ENCODE peak calls at places on chromosomes 2 and 18, in five cellular contexts. M is anterior cingulate cortex, G is naive B cell, V is lower leg skin, L is globus pallidus. A is an unnamed sample.

GRCh38 chr18:56702946-56703345 is 51.8 kb downstream of the WDR7 start:
- DNase-seq in L (peak), G (peak), V (no peak), M (no peak), A (no peak)

GRCh38 chr2:33291278-33292013 is 185.0 kb upstream of the RASGRP3 start:
- DNase-seq in L (no peak), M (no peak), G (no peak), V (no peak), A (peak)

GRCh38 chr2:157441072-157441454 is 2.8 kb downstream of the CYTIP start:
- DNase-seq in M (no peak), V (no peak), L (no peak), G (peak), A (no peak)

GRCh38 chr2:216211614-216212013 is 102.5 kb downstream of the XRCC5 start:
- DNase-seq in M (no peak), G (no peak), V (no peak), L (no peak), A (no peak)

GRCh38 chr2:144126302-144126701 is 393.6 kb downstream of the ZEB2 start:
- DNase-seq in L (no peak), M (no peak), G (no peak), V (no peak), A (no peak)

GRCh38 chr18:74869904-74870863 is 272.5 kb downstream of the ZNF407 start:
- DNase-seq in M (no peak), G (no peak), V (no peak), L (no peak), A (no peak)

GRCh38 chr18:10453885-10454772 is at the start of gene APCDD1:
- DNase-seq in L (peak), M (peak), V (peak), G (peak), A (peak)

GRCh38 chr18:74665905-74666304 is 68.2 kb downstream of the ZNF407 start:
- DNase-seq in V (no peak), L (no peak), M (no peak), G (no peak), A (no peak)

GRCh38 chr2:187506416-187506815 is 47.8 kb downstream of the TFPI start:
- DNase-seq in M (no peak), L (no peak), G (no peak), V (no peak), A (no peak)

GRCh38 chr18:12811191-12811950 is 72.7 kb downstream of the PTPN2 start:
- DNase-seq in L (no peak), G (no peak), M (no peak), V (no peak), A (no peak)

GRCh38 chr18:26425148-26425531 is 123.2 kb downstream of the KCTD1 start:
- DNase-seq in G (no peak), V (no peak), M (no peak), L (no peak), A (no peak)

GRCh38 chr2:148947299-148947698 is 72.3 kb downstream of the KIF5C start:
- DNase-seq in M (no peak), V (no peak), L (no peak), G (no peak), A (no peak)

GRCh38 chr18:49861659-49862058 is 48.3 kb upstream of the ACAA2 start:
- DNase-seq in L (no peak), V (no peak), M (no peak), G (no peak), A (no peak)

GRCh38 chr2:116413659-116414058 is 1400.8 kb upstream of the DDX18 start:
- DNase-seq in L (no peak), M (no peak), G (no peak), V (no peak), A (no peak)

GRCh38 chr2:16324544-16324937 is 341.1 kb downstream of the CYRIA start:
- DNase-seq in V (no peak), L (no peak), M (no peak), G (no peak), A (no peak)

GRCh38 chr18:58866261-58867232 is 1.9 kb downstream of the ZNF532 start:
- DNase-seq in V (no peak), M (no peak), L (no peak), G (no peak), A (no peak)

GRCh38 chr2:6914829-6915228 is 2.4 kb upstream of the RNF144A start:
- DNase-seq in M (no peak), L (no peak), V (no peak), G (no peak), A (no peak)

GRCh38 chr2:24926602-24927252 is 6.7 kb upstream of the ADCY3 start:
- DNase-seq in M (no peak), L (no peak), G (no peak), V (peak), A (peak)

GRCh38 chr18:45505497-45506206 is 109.6 kb upstream of the SLC14A2 start:
- DNase-seq in M (no peak), V (no peak), L (no peak), G (no peak), A (no peak)

GRCh38 chr2:121243821-121244460 is 41.1 kb downstream of the TFCP2L1 start:
- DNase-seq in L (no peak), G (no peak), M (no peak), V (no peak), A (no peak)

GRCh38 chr2:201257381-201257940 is 2.9 kb upstream of the CASP8 start:
- DNase-seq in V (no peak), G (peak), L (peak), M (no peak), A (no peak)

GRCh38 chr2:14223576-14223975 is 408.9 kb upstream of the LRATD1 start:
- DNase-seq in M (no peak), L (no peak), V (no peak), G (no peak), A (no peak)

GRCh38 chr2:96816127-96816835 is at the start of gene CNNM3:
- DNase-seq in M (peak), G (peak), V (peak), L (peak), A (peak)

GRCh38 chr2:157245441-157246211 is 11.9 kb upstream of the GALNT5 start:
- DNase-seq in M (no peak), G (no peak), V (no peak), L (no peak), A (no peak)

GRCh38 chr2:24577481-24577880 is 86.4 kb downstream of the NCOA1 start:
- DNase-seq in L (no peak), M (no peak), G (no peak), V (no peak), A (no peak)

GRCh38 chr2:25309402-25309801 is 32.3 kb downstream of the DNMT3A start:
- DNase-seq in G (peak), L (peak), M (peak), V (no peak), A (no peak)

GRCh38 chr2:73050011-73050617 is 21.4 kb downstream of the SFXN5 start:
- DNase-seq in V (no peak), L (no peak), G (no peak), M (no peak), A (no peak)

GRCh38 chr2:42110287-42110973 is 58.7 kb upstream of the EML4 start:
- DNase-seq in V (no peak), G (no peak), M (no peak), L (no peak), A (no peak)

GRCh38 chr2:74821177-74822124 is 12.5 kb upstream of the HK2 start:
- DNase-seq in V (no peak), G (no peak), M (no peak), L (no peak), A (no peak)

GRCh38 chr2:181764095-181764963 is 84.0 kb upstream of the NEUROD1 start:
- DNase-seq in G (no peak), M (no peak), V (no peak), L (no peak), A (no peak)

GRCh38 chr2:44342854-44343253 is 18.4 kb downstream of the PREPL start:
- DNase-seq in L (no peak), V (no peak), M (no peak), G (peak), A (no peak)

GRCh38 chr2:40200516-40200915 is 251.4 kb downstream of the SLC8A1 start:
- DNase-seq in M (no peak), G (no peak), L (no peak), V (no peak), A (no peak)

GRCh38 chr2:211447545-211447944 is 891.1 kb downstream of the CPS1 start:
- DNase-seq in L (no peak), V (no peak), M (no peak), G (no peak), A (no peak)

GRCh38 chr18:56199580-56200320 is 438.6 kb downstream of the TXNL1 start:
- DNase-seq in G (no peak), L (no peak), M (no peak), V (no peak), A (no peak)

GRCh38 chr2:85662899-85663683 is 4.9 kb downstream of the SFTPB start:
- DNase-seq in V (no peak), L (no peak), M (no peak), G (no peak), A (peak)

GRCh38 chr2:47067788-47068407 is 87.2 kb downstream of the STPG4 start:
- DNase-seq in V (no peak), L (no peak), M (no peak), G (no peak), A (no peak)

GRCh38 chr2:157818227-157818626 is 57.9 kb downstream of the ACVR1 start:
- DNase-seq in G (no peak), V (no peak), M (no peak), L (no peak), A (no peak)